ENCODE peak calls at places on chromosomes 16 and 17, in four cellular contexts. M is mesenchymal stem cell, G is H9, S is mesendoderm. Q is an unnamed sample. For H3K4me1, the result is how much of the 10 kb centered on the place peaks cover.

GRCh38 chr16:30829130-30830071 is 42.4 kb upstream of the ZNF629 start:
- DNase-seq in M (no peak), G (no peak), S (peak), Q (no peak)

GRCh38 chr16:72819345-72819744 is 228.6 kb downstream of the ZFHX3 start:
- DNase-seq in M (peak), G (no peak), S (no peak), Q (peak)

GRCh38 chr17:55564077-55564476 is 52.8 kb upstream of the SMIM36 start:
- DNase-seq in M (no peak), G (no peak), S (no peak), Q (no peak)

GRCh38 chr17:71505200-71505599 is 615.6 kb upstream of the SOX9 start:
- DNase-seq in M (no peak), G (no peak), S (peak), Q (peak)

GRCh38 chr16:59964232-59964924 is 1230.3 kb upstream of the GOT2 start:
- DNase-seq in M (no peak), G (no peak), S (no peak), Q (no peak)

GRCh38 chr17:59786536-59787319 is 79.3 kb downstream of the VMP1 start:
- DNase-seq in M (peak), G (peak), S (peak), Q (peak)

GRCh38 chr17:36525888-36526287 is 8.8 kb downstream of the MYO19 start:
- DNase-seq in M (no peak), G (no peak), S (no peak), Q (no peak)

GRCh38 chr17:4001048-4001590 is 36.9 kb upstream of the ATP2A3 start:
- DNase-seq in M (no peak), G (peak), S (no peak), Q (no peak)

GRCh38 chr17:41167561-41167960 is 460 bp downstream of the KRTAP4-3 start:
- DNase-seq in M (no peak), G (no peak), S (peak), Q (no peak)

GRCh38 chr17:9232155-9232475 is 210.8 kb downstream of the NTN1 start:
- DNase-seq in M (no peak), G (no peak), S (no peak), Q (no peak)

GRCh38 chr17:68738044-68738443 is 136.9 kb upstream of the FAM20A start:
- DNase-seq in M (no peak), G (no peak), S (peak), Q (no peak)

GRCh38 chr16:10979717-10980601 is 35.6 kb downstream of the CLEC16A start:
- DNase-seq in M (no peak), G (peak), S (no peak), Q (no peak)

GRCh38 chr17:37179893-37180292 is 195.9 kb upstream of the C17orf78 start:
- DNase-seq in M (peak), G (no peak), S (peak), Q (peak)

GRCh38 chr16:16144416-16144815 is 78.9 kb downstream of the ABCC6 start:
- DNase-seq in M (no peak), G (no peak), S (no peak), Q (no peak)

GRCh38 chr16:50530277-50531236 is 17.6 kb upstream of the NKD1 start:
- DNase-seq in M (no peak), G (peak), S (no peak), Q (no peak)

GRCh38 chr17:49680314-49680713 is 2.4 kb upstream of the SPOP start:
- DNase-seq in M (no peak), G (no peak), S (no peak), Q (no peak)

GRCh38 chr17:3729881-3730280 is 6.2 kb downstream of the HASPIN start:
- DNase-seq in M (no peak), G (no peak), S (no peak), Q (no peak)

GRCh38 chr17:27466376-27466747 is 10.1 kb downstream of the KSR1 start:
- DNase-seq in M (no peak), G (peak), S (no peak), Q (no peak)

GRCh38 chr17:80106176-80106575 is 4.8 kb downstream of the GAA start:
- DNase-seq in M (no peak), G (no peak), S (no peak), Q (no peak)

GRCh38 chr16:90046971-90047713 is 27.9 kb upstream of the DBNDD1 start:
- DNase-seq in M (peak), G (peak), S (no peak), Q (peak)

GRCh38 chr17:39365872-39366271 is 35.6 kb downstream of the FBXL20 start:
- DNase-seq in M (no peak), G (no peak), S (no peak), Q (no peak)

GRCh38 chr17:13671771-13672170 is 70.0 kb upstream of the HS3ST3A1 start:
- DNase-seq in M (peak), G (no peak), S (peak), Q (no peak)

GRCh38 chr17:17714261-17714866 is 33.1 kb downstream of the RAI1 start:
- DNase-seq in M (no peak), G (no peak), S (no peak), Q (no peak)

GRCh38 chr17:38511126-38512108 is 83.2 kb downstream of the ARHGAP23 start:
- DNase-seq in M (peak), G (no peak), S (peak), Q (peak)

GRCh38 chr16:77637939-77638338 is 84.4 kb upstream of the NUDT7 start:
- DNase-seq in M (no peak), G (no peak), S (no peak), Q (no peak)
- H3K4ac ChIP-seq in M (no peak), G (no peak), S (no peak), Q (no peak)

GRCh38 chr16:57892447-57893096 is 78.4 kb downstream of the CNGB1 start:
- DNase-seq in M (no peak), G (no peak), S (no peak), Q (no peak)
- H3K4me1 ChIP-seq in M (under half), G (under half), S (under half), Q (under half)

GRCh38 chr17:66935717-66936116 is 28.8 kb upstream of the CACNG4 start:
- DNase-seq in M (no peak), G (no peak), S (no peak), Q (no peak)

GRCh38 chr17:66941249-66941648 is 23.3 kb upstream of the CACNG4 start:
- DNase-seq in M (no peak), G (no peak), S (no peak), Q (no peak)

GRCh38 chr17:66939461-66940114 is 24.9 kb upstream of the CACNG4 start:
- DNase-seq in M (no peak), G (no peak), S (no peak), Q (no peak)

GRCh38 chr17:66941773-66942452 is 22.6 kb upstream of the CACNG4 start:
- DNase-seq in M (no peak), G (no peak), S (no peak), Q (no peak)

GRCh38 chr17:66938656-66939055 is 25.9 kb upstream of the CACNG4 start:
- DNase-seq in M (no peak), G (no peak), S (no peak), Q (no peak)
- H3K4ac ChIP-seq in M (no peak), G (no peak), S (no peak), Q (no peak)

GRCh38 chr17:57925361-57925990 is 29.7 kb downstream of the CUEDC1 start:
- DNase-seq in M (no peak), G (no peak), S (no peak), Q (no peak)
- H3K4me1 ChIP-seq in M (under half), G (under half), S (under half), Q (under half)

GRCh38 chr16:78150233-78150632 is 50.8 kb downstream of the WWOX start:
- DNase-seq in M (no peak), G (no peak), S (no peak), Q (no peak)
- H3K4ac ChIP-seq in M (no peak), G (no peak), S (no peak), Q (no peak)

GRCh38 chr17:73293480-73293911 is 18.3 kb downstream of the CDC42EP4 start:
- DNase-seq in M (peak), G (no peak), S (no peak), Q (peak)
- H3K4me1 ChIP-seq in M (half or more), G (under half), S (under half), Q (under half)

GRCh38 chr17:44533533-44534246 is 23.6 kb upstream of the FZD2 start:
- DNase-seq in M (peak), G (peak), S (peak), Q (peak)

GRCh38 chr17:44529864-44530263 is 26.7 kb upstream of the GPATCH8 start:
- DNase-seq in M (no peak), G (no peak), S (peak), Q (no peak)

GRCh38 chr17:44527954-44528353 is 24.7 kb upstream of the GPATCH8 start:
- DNase-seq in M (no peak), G (no peak), S (no peak), Q (no peak)

GRCh38 chr17:44527102-44527501 is 23.9 kb upstream of the GPATCH8 start:
- DNase-seq in M (no peak), G (no peak), S (no peak), Q (no peak)

GRCh38 chr17:44531019-44531418 is 26.3 kb upstream of the FZD2 start:
- DNase-seq in M (no peak), G (no peak), S (no peak), Q (no peak)
- H3K4ac ChIP-seq in M (no peak), G (no peak), S (no peak), Q (no peak)

DNA sequence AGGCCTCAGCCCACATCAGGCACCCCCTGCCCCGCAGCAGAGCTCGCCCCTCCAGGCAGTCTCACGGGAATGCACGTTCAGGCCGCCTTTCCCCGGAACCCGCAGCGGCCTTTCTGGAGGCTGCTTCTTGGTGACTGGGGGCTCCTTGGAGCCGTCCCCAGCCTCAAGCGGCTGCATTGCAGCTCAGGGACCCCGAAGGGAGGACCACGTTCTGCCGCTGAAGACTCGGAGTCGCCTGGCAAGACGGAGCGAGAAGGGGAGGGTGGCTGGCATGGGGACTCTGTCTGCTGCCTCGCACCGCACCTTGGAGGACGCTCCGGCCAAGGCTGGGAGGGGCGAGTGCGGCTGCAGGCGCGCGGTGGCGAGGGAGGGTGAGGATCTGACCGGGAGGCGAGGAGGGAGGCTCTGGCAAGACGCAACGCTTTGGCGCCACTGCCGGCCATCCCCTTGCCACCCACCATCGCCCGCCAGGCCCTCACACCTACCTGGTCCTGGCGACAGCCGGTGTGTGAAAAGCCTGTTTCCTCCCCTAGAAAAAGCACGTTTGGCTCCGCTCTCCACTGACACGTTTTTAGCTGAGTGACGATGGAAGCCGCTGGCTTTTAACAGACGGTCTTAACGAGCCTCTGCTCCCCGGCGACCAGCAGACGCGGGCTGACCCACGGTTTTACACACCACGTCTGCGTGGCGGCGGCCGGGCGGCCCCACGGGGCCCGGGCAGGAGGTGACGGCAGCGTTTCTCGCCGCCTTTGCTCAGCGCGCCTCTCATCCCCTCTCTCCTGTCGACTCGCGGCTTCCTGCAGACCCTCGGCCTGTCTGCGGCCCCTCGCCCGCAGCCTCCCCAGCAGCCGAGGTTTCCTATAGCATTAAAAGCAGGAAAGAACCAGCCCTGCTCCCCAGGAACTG is 16.7 kb upstream of the GNG13 start:
- DNase-seq in M (no peak), G (no peak), S (no peak), Q (no peak)
- H3K4me1 ChIP-seq in M (under half), G (under half), S (under half), Q (under half)